ENCODE peak calls at places on chromosomes 5 and 9, in nine cellular contexts. K is germinal center; G is activated gamma-delta T cell treated with anti-CD3 and anti-CD28 coated beads, Interleukin-2, amount 50 U/mL, for 16 hours; P is lower leg skin; Y is D341Med; S is PC-9; A is HepG2; X is AG09309; R is stimulated activated CD4-positive, alpha-beta T cell treated with anti-CD3 and anti-CD28 coated beads, Interleukin-2, amount 100 ng/mL, for 24 hours. H is an unnamed sample.

GRCh38 chr5:150022163-150022540 is 21.6 kb downstream of the HMGXB3 start:
- DNase-seq in G (no peak), P (no peak), S (peak; percentile 53), X (peak; percentile 85), A (no peak), R (no peak), Y (no peak), K (no peak), H (peak; percentile 71)

GRCh38 chr9:117718085-117718484 is 13.9 kb downstream of the TLR4 start:
- DNase-seq in R (no peak), Y (no peak), A (no peak), G (no peak), S (no peak), K (peak; percentile 10), X (no peak), P (peak; percentile 43), H (no peak)

GRCh38 chr9:6805532-6805931 is 47.8 kb downstream of the KDM4C start:
- DNase-seq in R (no peak), X (no peak), A (no peak), G (no peak), K (no peak), P (no peak), S (no peak), Y (no peak), H (peak; percentile 52)

GRCh38 chr9:127050152-127050551 is 72.3 kb downstream of the ANGPTL2 start:
- DNase-seq in P (peak; percentile 12), G (no peak), Y (no peak), X (no peak), A (no peak), S (no peak), K (no peak), R (no peak), H (no peak)

GRCh38 chr5:149264432-149265069 is 7.1 kb upstream of the AFAP1L1 start:
- DNase-seq in S (peak; percentile 81), R (peak; percentile 39), K (peak; percentile 83), P (no peak), A (peak; percentile 21), G (no peak), Y (peak; percentile 51), X (no peak), H (no peak)

GRCh38 chr5:55191165-55191564 is 18.2 kb upstream of the CDC20B start:
- DNase-seq in P (no peak), G (no peak), R (no peak), S (no peak), X (no peak), A (no peak), K (no peak), Y (no peak), H (no peak)

GRCh38 chr9:77018058-77019009 is 1.1 kb upstream of the FOXB2 start:
- DNase-seq in R (no peak), G (no peak), P (no peak), X (no peak), A (no peak), K (no peak), Y (peak; percentile 62), S (no peak), H (no peak)

GRCh38 chr9:127300886-127301447 is 36.4 kb downstream of the GARNL3 start:
- DNase-seq in K (no peak), Y (peak; percentile 63), G (no peak), P (no peak), X (no peak), S (no peak), R (no peak), A (no peak), H (no peak)

GRCh38 chr9:138053996-138054752 is 176.6 kb downstream of the CACNA1B start:
- DNase-seq in S (no peak), P (no peak), G (no peak), Y (peak; percentile 18), K (no peak), R (no peak), A (no peak), X (no peak), H (no peak)

GRCh38 chr5:167573274-167574127 is 717.9 kb upstream of the WWC1 start:
- DNase-seq in Y (peak; percentile 28), A (no peak), R (no peak), G (no peak), K (no peak), X (no peak), S (no peak), P (no peak), H (no peak)

GRCh38 chr5:99019812-99020697 is 91.2 kb upstream of the CHD1 start:
- DNase-seq in P (no peak), X (peak; percentile 86), G (no peak), K (no peak), A (peak; percentile 59), S (no peak), Y (no peak), R (no peak), H (peak; percentile 87)

GRCh38 chr9:136533775-136534157 is 12.1 kb downstream of the NOTCH1 start:
- DNase-seq in S (peak; percentile 71), K (no peak), Y (no peak), P (no peak), G (peak; percentile 52), A (no peak), R (peak; percentile 78), X (no peak), H (no peak)

GRCh38 chr5:173981362-173981761 is 7.6 kb upstream of the C5orf47 start:
- DNase-seq in X (no peak), G (no peak), Y (no peak), K (no peak), P (no peak), A (no peak), S (no peak), R (no peak), H (no peak)

GRCh38 chr5:393846-394275 is 49.1 kb upstream of the EXOC3 start:
- DNase-seq in A (no peak), Y (no peak), R (peak; percentile 11), P (no peak), X (no peak), S (no peak), G (no peak), K (peak; percentile 1), H (no peak)

GRCh38 chr5:118854819-118855218 is 133.5 kb downstream of the DTWD2 start:
- DNase-seq in P (no peak), A (no peak), X (no peak), Y (no peak), R (no peak), G (no peak), K (no peak), S (no peak), H (no peak)

GRCh38 chr5:78204241-78204640 is 90.3 kb downstream of the AP3B1 start:
- DNase-seq in G (no peak), X (no peak), R (no peak), P (no peak), K (no peak), A (no peak), Y (no peak), S (no peak), H (no peak)

GRCh38 chr5:75048457-75048953 is 3.9 kb downstream of the GCNT4 start:
- DNase-seq in X (peak; percentile 45), P (no peak), G (no peak), A (no peak), S (no peak), Y (no peak), K (no peak), R (no peak), H (peak; percentile 17)

GRCh38 chr9:131024978-131025868 is 16.2 kb downstream of the LAMC3 start:
- DNase-seq in A (no peak), R (no peak), K (no peak), P (no peak), Y (peak; percentile 30), S (peak; percentile 21), X (no peak), G (no peak), H (no peak)

GRCh38 chr5:160272041-160272663 is 40.2 kb downstream of the CCNJL start:
- DNase-seq in Y (no peak), X (no peak), R (no peak), K (no peak), G (no peak), S (no peak), A (no peak), P (no peak), H (no peak)

GRCh38 chr9:105127863-105128220 is 116.6 kb upstream of the SLC44A1 start:
- DNase-seq in A (no peak), G (peak; percentile 11), R (peak; percentile 27), S (peak; percentile 36), X (no peak), K (no peak), P (no peak), Y (no peak), H (no peak)

GRCh38 chr5:80607832-80608231 is 37.8 kb upstream of the ANKRD34B start:
- DNase-seq in R (no peak), S (no peak), A (peak; percentile 67), K (no peak), Y (no peak), X (no peak), G (no peak), P (no peak), H (no peak)

GRCh38 chr9:88605500-88606172 is 70.7 kb downstream of the NXNL2 start:
- DNase-seq in Y (no peak), R (no peak), X (peak; percentile 35), P (no peak), A (no peak), S (no peak), K (no peak), G (no peak), H (peak; percentile 19)

GRCh38 chr5:146474040-146474439 is 26.9 kb downstream of the TCERG1 start:
- DNase-seq in R (no peak), K (no peak), S (no peak), G (no peak), A (no peak), Y (no peak), P (no peak), X (no peak), H (no peak)

GRCh38 chr5:108094808-108095207 is 287.1 kb downstream of the FBXL17 start:
- DNase-seq in A (no peak), P (no peak), R (no peak), K (no peak), S (no peak), X (no peak), G (no peak), Y (no peak), H (no peak)

GRCh38 chr5:90434116-90434714 is 24.7 kb upstream of the CETN3 start:
- DNase-seq in A (peak; percentile 39), S (peak; percentile 27), K (no peak), P (no peak), G (peak; percentile 14), R (peak; percentile 46), Y (peak; percentile 57), X (no peak), H (no peak)